ENCODE peak calls at places on chromosomes 2 and 18, in six cellular contexts. A is H9, G is body of pancreas, I is keratinocyte, E is ascending aorta, M is A549. N is an unnamed sample.

GRCh38 chr2:1910562-1911256 is 166.4 kb upstream of the PXDN start:
- DNase-seq in I (no peak), M (no peak), E (no peak), A (no peak), G (no peak), N (no peak)

GRCh38 chr2:232854082-232854481 is 16.0 kb upstream of the SNORC start:
- DNase-seq in A (no peak), G (no peak), M (no peak), E (no peak), I (no peak), N (no peak)

GRCh38 chr2:17805717-17806354 is 10.4 kb upstream of the MSGN1 start:
- DNase-seq in M (no peak), I (no peak), E (no peak), A (no peak), G (no peak), N (no peak)

GRCh38 chr2:10412380-10412779 is 35.7 kb downstream of the ODC1 start:
- DNase-seq in M (no peak), A (peak; percentile 76), G (no peak), I (no peak), E (no peak), N (peak; percentile 69)

GRCh38 chr2:19989681-19990415 is at the start of gene WDR35:
- DNase-seq in E (peak; percentile 58), G (peak; percentile 93), A (peak; percentile 95), I (peak; percentile 46), M (peak; percentile 98), N (peak; percentile 91)

GRCh38 chr18:79756826-79757225 is 40.9 kb upstream of the KCNG2 start:
- DNase-seq in I (no peak), M (no peak), G (no peak), E (no peak), A (no peak), N (no peak)

GRCh38 chr2:238320648-238321281 is 447 bp downstream of the TRAF3IP1 start:
- DNase-seq in I (no peak), A (no peak), M (peak; percentile 15), E (no peak), G (peak; percentile 30), N (peak; percentile 17)

GRCh38 chr18:49561377-49562193 is at the start of gene LIPG:
- DNase-seq in E (no peak), I (peak; percentile 78), M (peak; percentile 36), G (peak; percentile 37), A (peak; percentile 91), N (peak; percentile 84)

GRCh38 chr2:98514879-98515570 is 70.4 kb downstream of the INPP4A start:
- DNase-seq in A (no peak), I (no peak), E (no peak), G (no peak), M (no peak), N (no peak)

GRCh38 chr2:176093145-176093888 is 796 bp downstream of the HOXD13 start:
- DNase-seq in I (no peak), G (no peak), E (no peak), A (peak; percentile 55), M (no peak), N (no peak)

GRCh38 chr2:67570626-67571025 is 173.5 kb downstream of the ETAA1 start:
- DNase-seq in M (no peak), E (no peak), G (no peak), A (no peak), I (no peak), N (no peak)

GRCh38 chr2:46257476-46257875 is 39.7 kb upstream of the EPAS1 start:
- DNase-seq in I (no peak), A (no peak), E (no peak), G (no peak), M (no peak), N (no peak)

GRCh38 chr2:47079515-47080412 is 75.3 kb downstream of the STPG4 start:
- DNase-seq in A (no peak), M (no peak), G (no peak), E (no peak), I (no peak), N (no peak)

DNA sequence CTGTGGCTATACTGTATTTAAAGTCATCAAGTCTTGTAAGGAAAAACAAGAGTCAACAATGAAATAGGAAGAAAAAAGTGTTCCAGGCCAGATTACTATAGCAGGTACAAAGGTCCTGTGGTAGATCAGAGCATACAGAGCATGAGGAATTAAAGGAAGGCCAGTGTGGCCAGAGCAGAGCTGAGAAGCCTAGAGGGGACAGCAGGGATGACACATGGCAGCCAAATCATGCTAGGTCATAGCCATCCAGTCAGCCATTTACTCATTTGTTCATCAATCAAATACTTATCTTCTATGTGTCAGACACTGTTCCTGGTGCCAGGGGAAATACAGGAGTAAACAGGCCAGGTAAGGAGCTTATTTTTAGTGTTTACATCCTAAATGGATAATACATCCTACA is 24.3 kb downstream of the ADD2 start:
- DNase-seq in G (no peak), A (no peak), E (no peak), M (no peak), I (no peak), N (no peak)
- H3K4me1 ChIP-seq in G (no peaks in the 10 kb centered on the region), A (peaks cover 14% of the 10 kb centered on the region), E (no peaks in the 10 kb centered on the region), M (no peaks in the 10 kb centered on the region), I (no peaks in the 10 kb centered on the region), N (no peaks in the 10 kb centered on the region)

DNA sequence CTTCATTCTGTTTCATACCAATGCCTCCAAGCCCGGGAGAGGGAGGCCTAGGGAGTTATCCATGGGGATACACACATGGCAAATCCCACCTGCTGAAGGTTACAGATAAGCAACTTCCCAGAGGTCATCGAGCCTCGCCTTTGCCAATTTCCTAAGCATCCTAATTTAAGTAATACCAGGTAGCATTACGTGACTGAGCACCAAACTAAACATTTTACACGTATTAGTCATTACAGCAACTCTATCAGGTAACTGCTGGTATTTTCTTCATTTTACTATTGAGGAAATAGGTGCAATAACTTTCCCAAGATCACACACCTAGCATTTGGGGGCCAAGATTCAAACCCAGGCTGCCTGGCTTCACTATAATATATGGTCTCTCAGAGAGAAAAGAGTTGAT is 30.1 kb upstream of the BZW1 start:
- DNase-seq in M (no peak), A (no peak), G (no peak), E (no peak), I (no peak), N (no peak)
- H3K4me1 ChIP-seq in M (peaks cover 54% of the 10 kb centered on the region), A (no peaks in the 10 kb centered on the region), G (no peaks in the 10 kb centered on the region), E (peaks cover 12% of the 10 kb centered on the region), I (peaks cover 28% of the 10 kb centered on the region), N (peaks cover 17% of the 10 kb centered on the region)

GRCh38 chr2:162343492-162343823 is 474 bp upstream of the GCA start:
- DNase-seq in G (no peak), A (no peak), M (no peak), E (no peak), I (no peak), N (no peak)

GRCh38 chr2:162343824-162344616 is at the start of gene GCA:
- DNase-seq in A (peak; percentile 99), G (peak; percentile 99), M (peak; percentile 79), E (peak; percentile 92), I (peak; percentile 41), N (peak; percentile 99)

GRCh38 chr2:162340822-162341221 is 3.1 kb upstream of the GCA start:
- DNase-seq in I (no peak), M (no peak), E (no peak), G (no peak), A (no peak), N (no peak)

GRCh38 chr2:162344617-162344950 is 652 bp downstream of the GCA start:
- DNase-seq in I (no peak), M (peak; percentile 3), A (no peak), G (no peak), E (no peak), N (no peak)

GRCh38 chr2:162342841-162343240 is 1.1 kb upstream of the GCA start:
- DNase-seq in G (no peak), E (no peak), I (no peak), A (no peak), M (no peak), N (no peak)
- H3K4me1 ChIP-seq in G (peaks cover 9% of the 10 kb centered on the region), E (no peaks in the 10 kb centered on the region), I (peaks cover 4% of the 10 kb centered on the region), A (no peaks in the 10 kb centered on the region), M (peaks cover 4% of the 10 kb centered on the region), N (no peaks in the 10 kb centered on the region)

DNA sequence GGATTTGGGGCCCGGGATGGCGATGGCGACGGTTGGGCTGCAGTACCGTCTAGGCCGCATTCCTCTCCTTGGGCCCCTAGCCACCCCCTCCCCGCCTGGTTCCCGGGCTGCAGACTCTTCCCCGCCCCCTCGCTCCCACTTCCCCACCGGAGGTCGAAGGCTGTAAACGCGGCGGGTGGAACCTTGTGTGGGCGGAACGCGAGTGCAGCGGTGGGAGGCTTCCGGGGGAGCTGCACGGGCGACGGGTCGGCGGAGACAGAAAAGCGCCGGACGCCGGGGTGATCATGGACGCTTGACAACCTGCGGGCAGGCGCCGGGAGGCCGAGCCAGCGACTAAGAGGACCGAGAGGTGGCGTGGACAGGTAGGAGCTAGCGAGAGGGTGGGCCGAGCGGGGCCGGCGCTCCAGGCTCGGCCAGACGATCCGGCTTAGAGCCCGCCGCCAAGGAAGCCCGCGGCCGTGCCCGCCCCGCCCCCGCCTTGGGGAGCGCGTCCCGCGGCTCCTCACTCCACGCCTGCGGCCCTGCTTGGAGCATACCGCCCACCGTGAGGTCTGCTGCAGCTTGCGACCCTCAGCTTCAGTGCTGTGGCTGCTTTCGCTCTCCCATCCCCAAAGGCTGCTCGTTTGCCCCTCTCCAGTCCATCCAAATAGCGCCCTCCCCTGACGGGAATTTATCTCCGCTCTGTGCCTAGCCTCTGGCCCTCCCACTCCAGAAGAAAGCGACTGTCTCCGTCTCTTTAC is at the start of gene COPS7B:
- DNase-seq in E (peak; percentile 23), I (no peak), M (peak; percentile 66), G (peak; percentile 78), A (peak; percentile 90), N (peak; percentile 87)
- H3K4me1 ChIP-seq in E (peaks cover 37% of the 10 kb centered on the region), I (peaks cover 20% of the 10 kb centered on the region), M (peaks cover 21% of the 10 kb centered on the region), G (peaks cover 52% of the 10 kb centered on the region), A (no peaks in the 10 kb centered on the region), N (no peaks in the 10 kb centered on the region)

DNA sequence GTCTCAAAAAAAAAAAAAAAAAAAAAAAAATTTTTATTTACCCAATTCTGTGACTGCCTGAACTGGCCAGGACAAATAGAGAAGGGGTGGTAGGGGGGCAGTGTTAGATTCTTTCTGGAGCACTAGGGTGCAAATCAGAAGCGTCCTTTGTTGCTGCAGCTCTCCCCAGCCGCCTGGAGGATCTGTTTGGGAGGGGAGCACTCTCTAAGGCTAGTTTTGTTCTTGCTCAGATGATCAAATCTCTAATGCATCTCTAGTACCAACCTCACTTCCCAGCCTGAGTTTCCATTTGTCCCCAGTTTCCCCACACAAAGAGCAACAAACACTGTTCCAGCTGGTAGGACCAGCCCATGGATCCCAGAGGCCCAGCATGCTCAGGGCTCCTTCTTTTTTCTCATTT is 83.0 kb downstream of the GBX2 start:
- DNase-seq in E (no peak), A (no peak), M (no peak), G (no peak), I (no peak), N (no peak)
- H3K4me1 ChIP-seq in E (no peaks in the 10 kb centered on the region), A (peaks cover 29% of the 10 kb centered on the region), M (peaks cover 46% of the 10 kb centered on the region), G (no peaks in the 10 kb centered on the region), I (peaks cover 9% of the 10 kb centered on the region), N (no peaks in the 10 kb centered on the region)

GRCh38 chr2:111041398-111042202 is 79.1 kb upstream of the BCL2L11 start:
- DNase-seq in M (no peak), E (no peak), G (no peak), A (no peak), I (no peak), N (no peak)
- H3K4me1 ChIP-seq in M (no peaks in the 10 kb centered on the region), E (no peaks in the 10 kb centered on the region), G (no peaks in the 10 kb centered on the region), A (no peaks in the 10 kb centered on the region), I (no peaks in the 10 kb centered on the region), N (no peaks in the 10 kb centered on the region)